ENCODE peak calls at places on chromosomes 3 and 15, in four cellular contexts. U is H1, C is HepG2, O is K562. D is an unnamed sample.

GRCh38 chr3:170974872-170975271 is 51.6 kb downstream of the SLC2A2 start:
- DNase-seq in U (no peak), C (no peak), O (no peak), D (no peak)

GRCh38 chr15:68682906-68683490 is 104.2 kb downstream of the CORO2B start:
- DNase-seq in U (no peak), C (no peak), O (no peak), D (no peak)

GRCh38 chr3:32340039-32340438 is 51.6 kb upstream of the CMTM7 start:
- DNase-seq in U (no peak), C (peak; percentile 80), O (peak; percentile 58), D (peak; percentile 63)

GRCh38 chr3:25462495-25462894 is 34.4 kb downstream of the RARB start:
- DNase-seq in U (no peak), C (no peak), O (no peak), D (no peak)

GRCh38 chr15:67564590-67565345 is 22.3 kb downstream of the MAP2K5 start:
- DNase-seq in U (no peak), C (no peak), O (no peak), D (no peak)

GRCh38 chr3:16124636-16125035 is 49.8 kb upstream of the GALNT15 start:
- DNase-seq in U (no peak), C (no peak), O (no peak), D (no peak)

GRCh38 chr3:34411596-34411995 is 613.2 kb downstream of the PDCD6IP start:
- DNase-seq in U (no peak), C (no peak), O (no peak), D (no peak)

GRCh38 chr3:28668377-28668721 is 319.7 kb upstream of the AZI2 start:
- DNase-seq in U (no peak), C (no peak), O (no peak), D (no peak)

GRCh38 chr15:63156708-63157065 is 590 bp downstream of the RPS27L start:
- DNase-seq in U (no peak), C (peak; percentile 25), O (peak; percentile 32), D (peak; percentile 44)

GRCh38 chr3:140499114-140499757 is 178.6 kb upstream of the TRIM42 start:
- DNase-seq in U (no peak), C (peak; percentile 12), O (no peak), D (peak; percentile 13)

GRCh38 chr15:76737573-76737972 is 167.6 kb downstream of the SCAPER start:
- DNase-seq in U (no peak), C (no peak), O (no peak), D (no peak)

GRCh38 chr3:119794971-119795612 is 13.2 kb downstream of the NR1I2 start:
- DNase-seq in U (no peak), C (peak; percentile 98), O (peak; percentile 84), D (peak; percentile 88)

GRCh38 chr3:61589856-61590255 is 28.5 kb downstream of the PTPRG start:
- DNase-seq in U (no peak), C (no peak), O (no peak), D (peak; percentile 35)

GRCh38 chr15:47803767-47804166 is 86.5 kb downstream of the SEMA6D start:
- DNase-seq in U (no peak), C (no peak), O (no peak), D (no peak)

GRCh38 chr3:53162672-53163458 is 1.9 kb downstream of the PRKCD start:
- DNase-seq in U (no peak), C (no peak), O (peak; percentile 21), D (no peak)
- TF ChIP-seq MAFK in U (no peak), C (no peak), O (no peak), D (no peak)

GRCh38 chr3:159322322-159322939 is 520.6 kb downstream of the MFSD1 start:
- DNase-seq in U (peak; percentile 92), C (peak; percentile 7), O (peak; percentile 24), D (peak; percentile 40)
- TF ChIP-seq KDM1A in U (no peak), C (no peak), O (no peak), D (no peak)

GRCh38 chr3:47421741-47422649 is 41.2 kb downstream of the PTPN23 start:
- DNase-seq in U (no peak), C (no peak), O (no peak), D (peak; percentile 47)
- TF ChIP-seq MAFK in U (no peak), C (no peak), O (no peak), D (no peak)

GRCh38 chr3:109731639-109732473 is 394.5 kb upstream of the DPPA4 start:
- DNase-seq in U (peak; percentile 54), C (peak; percentile 27), O (peak; percentile 7), D (peak; percentile 48)
- TF ChIP-seq KDM1A in U (no peak), C (no peak), O (no peak), D (no peak)

GRCh38 chr3:165343185-165343584 is 147.0 kb upstream of the SLITRK3 start:
- DNase-seq in U (no peak), C (no peak), O (no peak), D (no peak)
- TF ChIP-seq MAFK in U (no peak), C (no peak), O (no peak), D (no peak)